ENCODE peak calls at places on chromosome 19, in nine cellular contexts. One of them, this sample, is unnamed.

GRCh38 chr19:14159059-14159458 is 22.7 kb upstream of the ASF1B start:
- DNase-seq in amygdala: no peak
- DNase-seq in GDM1: no peak
- DNase-seq in body of pancreas: no peak
- DNase-seq in Calu3: no peak
- DNase-seq in HT1080: no peak
- DNase-seq in neuronal stem cell: no peak
- DNase-seq in AG10803: no peak
- DNase-seq in stimulated activated CD4-positive, alpha-beta T cell treated with anti-CD3 and anti-CD28 coated beads, Interleukin-2, amount 100 ng/mL, for 4 hours: no peak
- DNase-seq in this sample: no peak

GRCh38 chr19:34259367-34259865 is 5.1 kb downstream of the GARRE1 start:
- DNase-seq in amygdala: no peak
- DNase-seq in GDM1: no peak
- DNase-seq in body of pancreas: no peak
- DNase-seq in Calu3: no peak
- DNase-seq in HT1080: no peak
- DNase-seq in neuronal stem cell: no peak
- DNase-seq in AG10803: no peak
- DNase-seq in stimulated activated CD4-positive, alpha-beta T cell treated with anti-CD3 and anti-CD28 coated beads, Interleukin-2, amount 100 ng/mL, for 4 hours: no peak
- DNase-seq in this sample: no peak

GRCh38 chr19:4444765-4445741 is 12.5 kb downstream of the UBXN6 start:
- DNase-seq in amygdala: no peak
- DNase-seq in GDM1: no peak
- DNase-seq in body of pancreas: no peak
- DNase-seq in Calu3: no peak
- DNase-seq in HT1080: no peak
- DNase-seq in neuronal stem cell: no peak
- DNase-seq in AG10803: no peak
- DNase-seq in stimulated activated CD4-positive, alpha-beta T cell treated with anti-CD3 and anti-CD28 coated beads, Interleukin-2, amount 100 ng/mL, for 4 hours: no peak
- DNase-seq in this sample: no peak

GRCh38 chr19:15448778-15449619 is 757 bp downstream of the WIZ start:
- DNase-seq in amygdala: no peak
- DNase-seq in GDM1: no peak
- DNase-seq in body of pancreas: peak; percentile 31
- DNase-seq in Calu3: no peak
- DNase-seq in HT1080: peak; percentile 17
- DNase-seq in neuronal stem cell: no peak
- DNase-seq in AG10803: no peak
- DNase-seq in stimulated activated CD4-positive, alpha-beta T cell treated with anti-CD3 and anti-CD28 coated beads, Interleukin-2, amount 100 ng/mL, for 4 hours: no peak
- DNase-seq in this sample: no peak

GRCh38 chr19:52336976-52337375 is 933 bp downstream of the ZNF610 start:
- DNase-seq in amygdala: no peak
- DNase-seq in GDM1: no peak
- DNase-seq in body of pancreas: no peak
- DNase-seq in Calu3: no peak
- DNase-seq in HT1080: no peak
- DNase-seq in neuronal stem cell: no peak
- DNase-seq in AG10803: no peak
- DNase-seq in stimulated activated CD4-positive, alpha-beta T cell treated with anti-CD3 and anti-CD28 coated beads, Interleukin-2, amount 100 ng/mL, for 4 hours: no peak
- DNase-seq in this sample: no peak

GRCh38 chr19:862529-863304 is 3.3 kb downstream of the CFD start:
- DNase-seq in amygdala: peak; percentile 14
- DNase-seq in GDM1: no peak
- DNase-seq in body of pancreas: peak; percentile 71
- DNase-seq in Calu3: peak; percentile 30
- DNase-seq in HT1080: no peak
- DNase-seq in neuronal stem cell: peak; percentile 57
- DNase-seq in AG10803: no peak
- DNase-seq in stimulated activated CD4-positive, alpha-beta T cell treated with anti-CD3 and anti-CD28 coated beads, Interleukin-2, amount 100 ng/mL, for 4 hours: peak; percentile 61
- DNase-seq in this sample: peak; percentile 70

GRCh38 chr19:17889609-17890214 is 18.0 kb downstream of the SLC5A5 start:
- DNase-seq in amygdala: no peak
- DNase-seq in GDM1: no peak
- DNase-seq in body of pancreas: peak; percentile 47
- DNase-seq in Calu3: peak; percentile 29
- DNase-seq in HT1080: peak; percentile 24
- DNase-seq in neuronal stem cell: peak; percentile 67
- DNase-seq in AG10803: peak; percentile 26
- DNase-seq in stimulated activated CD4-positive, alpha-beta T cell treated with anti-CD3 and anti-CD28 coated beads, Interleukin-2, amount 100 ng/mL, for 4 hours: no peak
- DNase-seq in this sample: no peak

GRCh38 chr19:53102701-53103140 is 501 bp downstream of the ZNF160 start:
- DNase-seq in amygdala: no peak
- DNase-seq in GDM1: peak; percentile 5
- DNase-seq in body of pancreas: peak; percentile 22
- DNase-seq in Calu3: peak; percentile 5
- DNase-seq in HT1080: peak; percentile 3
- DNase-seq in neuronal stem cell: no peak
- DNase-seq in AG10803: peak; percentile 53
- DNase-seq in stimulated activated CD4-positive, alpha-beta T cell treated with anti-CD3 and anti-CD28 coated beads, Interleukin-2, amount 100 ng/mL, for 4 hours: peak; percentile 22
- DNase-seq in this sample: peak; percentile 14

GRCh38 chr19:1076951-1077350 is 10.0 kb downstream of the ARHGAP45 start:
- DNase-seq in amygdala: peak; percentile 44
- DNase-seq in GDM1: peak; percentile 58
- DNase-seq in body of pancreas: peak; percentile 57
- DNase-seq in Calu3: no peak
- DNase-seq in HT1080: peak; percentile 53
- DNase-seq in neuronal stem cell: no peak
- DNase-seq in AG10803: no peak
- DNase-seq in stimulated activated CD4-positive, alpha-beta T cell treated with anti-CD3 and anti-CD28 coated beads, Interleukin-2, amount 100 ng/mL, for 4 hours: peak; percentile 91
- DNase-seq in this sample: peak; percentile 89

GRCh38 chr19:19110410-19111137 is 27.7 kb downstream of the TMEM161A start:
- DNase-seq in amygdala: peak; percentile 7
- DNase-seq in GDM1: no peak
- DNase-seq in body of pancreas: no peak
- DNase-seq in Calu3: no peak
- DNase-seq in HT1080: no peak
- DNase-seq in neuronal stem cell: no peak
- DNase-seq in AG10803: no peak
- DNase-seq in stimulated activated CD4-positive, alpha-beta T cell treated with anti-CD3 and anti-CD28 coated beads, Interleukin-2, amount 100 ng/mL, for 4 hours: no peak
- DNase-seq in this sample: no peak

GRCh38 chr19:45498411-45499195 is at the start of gene PPM1N:
- DNase-seq in amygdala: no peak
- DNase-seq in GDM1: no peak
- DNase-seq in body of pancreas: no peak
- DNase-seq in Calu3: peak; percentile 27
- DNase-seq in HT1080: no peak
- DNase-seq in neuronal stem cell: no peak
- DNase-seq in AG10803: peak; percentile 19
- DNase-seq in stimulated activated CD4-positive, alpha-beta T cell treated with anti-CD3 and anti-CD28 coated beads, Interleukin-2, amount 100 ng/mL, for 4 hours: peak; percentile 55
- DNase-seq in this sample: peak; percentile 62

GRCh38 chr19:10115392-10116084 is 4.0 kb downstream of the P2RY11 start:
- DNase-seq in amygdala: no peak
- DNase-seq in GDM1: no peak
- DNase-seq in body of pancreas: no peak
- DNase-seq in Calu3: no peak
- DNase-seq in HT1080: no peak
- DNase-seq in neuronal stem cell: no peak
- DNase-seq in AG10803: no peak
- DNase-seq in stimulated activated CD4-positive, alpha-beta T cell treated with anti-CD3 and anti-CD28 coated beads, Interleukin-2, amount 100 ng/mL, for 4 hours: no peak
- DNase-seq in this sample: no peak

GRCh38 chr19:35403116-35403760 is 32.4 kb downstream of the GPR42 start:
- DNase-seq in amygdala: no peak
- DNase-seq in GDM1: no peak
- DNase-seq in body of pancreas: no peak
- DNase-seq in Calu3: no peak
- DNase-seq in HT1080: no peak
- DNase-seq in neuronal stem cell: no peak
- DNase-seq in AG10803: no peak
- DNase-seq in stimulated activated CD4-positive, alpha-beta T cell treated with anti-CD3 and anti-CD28 coated beads, Interleukin-2, amount 100 ng/mL, for 4 hours: no peak
- DNase-seq in this sample: no peak

GRCh38 chr19:55082023-55082851 is 6.6 kb downstream of the EPS8L1 start:
- DNase-seq in amygdala: peak; percentile 40
- DNase-seq in GDM1: peak; percentile 94
- DNase-seq in body of pancreas: no peak
- DNase-seq in Calu3: no peak
- DNase-seq in HT1080: no peak
- DNase-seq in neuronal stem cell: no peak
- DNase-seq in AG10803: no peak
- DNase-seq in stimulated activated CD4-positive, alpha-beta T cell treated with anti-CD3 and anti-CD28 coated beads, Interleukin-2, amount 100 ng/mL, for 4 hours: peak; percentile 50
- DNase-seq in this sample: peak; percentile 35

GRCh38 chr19:54616840-54617560 is 13.3 kb upstream of the LILRB1 start:
- DNase-seq in amygdala: no peak
- DNase-seq in GDM1: no peak
- DNase-seq in body of pancreas: no peak
- DNase-seq in Calu3: no peak
- DNase-seq in HT1080: no peak
- DNase-seq in neuronal stem cell: no peak
- DNase-seq in AG10803: no peak
- DNase-seq in stimulated activated CD4-positive, alpha-beta T cell treated with anti-CD3 and anti-CD28 coated beads, Interleukin-2, amount 100 ng/mL, for 4 hours: no peak
- DNase-seq in this sample: no peak

GRCh38 chr19:49425178-49425577 is at the start of gene GFY:
- DNase-seq in amygdala: no peak
- DNase-seq in GDM1: no peak
- DNase-seq in body of pancreas: no peak
- DNase-seq in Calu3: no peak
- DNase-seq in HT1080: no peak
- DNase-seq in neuronal stem cell: no peak
- DNase-seq in AG10803: no peak
- DNase-seq in stimulated activated CD4-positive, alpha-beta T cell treated with anti-CD3 and anti-CD28 coated beads, Interleukin-2, amount 100 ng/mL, for 4 hours: no peak
- DNase-seq in this sample: no peak

GRCh38 chr19:19381007-19381926 is 24.2 kb upstream of the GATAD2A start:
- DNase-seq in amygdala: no peak
- DNase-seq in GDM1: no peak
- DNase-seq in body of pancreas: peak; percentile 65
- DNase-seq in Calu3: no peak
- DNase-seq in HT1080: no peak
- DNase-seq in neuronal stem cell: no peak
- DNase-seq in AG10803: no peak
- DNase-seq in stimulated activated CD4-positive, alpha-beta T cell treated with anti-CD3 and anti-CD28 coated beads, Interleukin-2, amount 100 ng/mL, for 4 hours: no peak
- DNase-seq in this sample: no peak

GRCh38 chr19:40717880-40718773 is 1.2 kb downstream of the ITPKC start:
- DNase-seq in amygdala: no peak
- DNase-seq in GDM1: no peak
- DNase-seq in body of pancreas: peak; percentile 43
- DNase-seq in Calu3: peak; percentile 42
- DNase-seq in HT1080: no peak
- DNase-seq in neuronal stem cell: no peak
- DNase-seq in AG10803: peak; percentile 18
- DNase-seq in stimulated activated CD4-positive, alpha-beta T cell treated with anti-CD3 and anti-CD28 coated beads, Interleukin-2, amount 100 ng/mL, for 4 hours: no peak
- DNase-seq in this sample: no peak

GRCh38 chr19:29813665-29814064 is 1.9 kb downstream of the CCNE1 start:
- DNase-seq in amygdala: no peak
- DNase-seq in GDM1: no peak
- DNase-seq in body of pancreas: no peak
- DNase-seq in Calu3: no peak
- DNase-seq in HT1080: no peak
- DNase-seq in neuronal stem cell: no peak
- DNase-seq in AG10803: no peak
- DNase-seq in stimulated activated CD4-positive, alpha-beta T cell treated with anti-CD3 and anti-CD28 coated beads, Interleukin-2, amount 100 ng/mL, for 4 hours: no peak
- DNase-seq in this sample: no peak

GRCh38 chr19:36009220-36009619 is 607 bp upstream of the SYNE4 start:
- DNase-seq in amygdala: peak; percentile 57
- DNase-seq in GDM1: no peak
- DNase-seq in body of pancreas: peak; percentile 78
- DNase-seq in Calu3: peak; percentile 75
- DNase-seq in HT1080: no peak
- DNase-seq in neuronal stem cell: peak; percentile 55
- DNase-seq in AG10803: peak; percentile 51
- DNase-seq in stimulated activated CD4-positive, alpha-beta T cell treated with anti-CD3 and anti-CD28 coated beads, Interleukin-2, amount 100 ng/mL, for 4 hours: no peak
- DNase-seq in this sample: peak; percentile 26

GRCh38 chr19:29674374-29675119 is 9.3 kb downstream of the PLEKHF1 start:
- DNase-seq in amygdala: no peak
- DNase-seq in GDM1: no peak
- DNase-seq in body of pancreas: no peak
- DNase-seq in Calu3: no peak
- DNase-seq in HT1080: no peak
- DNase-seq in neuronal stem cell: no peak
- DNase-seq in AG10803: no peak
- DNase-seq in stimulated activated CD4-positive, alpha-beta T cell treated with anti-CD3 and anti-CD28 coated beads, Interleukin-2, amount 100 ng/mL, for 4 hours: no peak
- DNase-seq in this sample: no peak

GRCh38 chr19:54191671-54192453 is 754 bp downstream of the TSEN34 start:
- DNase-seq in amygdala: no peak
- DNase-seq in GDM1: no peak
- DNase-seq in body of pancreas: no peak
- DNase-seq in Calu3: no peak
- DNase-seq in HT1080: no peak
- DNase-seq in neuronal stem cell: no peak
- DNase-seq in AG10803: no peak
- DNase-seq in stimulated activated CD4-positive, alpha-beta T cell treated with anti-CD3 and anti-CD28 coated beads, Interleukin-2, amount 100 ng/mL, for 4 hours: no peak
- DNase-seq in this sample: no peak

GRCh38 chr19:5578094-5578846 is 10.5 kb upstream of the TINCR start:
- DNase-seq in amygdala: peak; percentile 28
- DNase-seq in GDM1: no peak
- DNase-seq in body of pancreas: peak; percentile 75
- DNase-seq in Calu3: peak; percentile 70
- DNase-seq in HT1080: peak; percentile 12
- DNase-seq in neuronal stem cell: peak; percentile 72
- DNase-seq in AG10803: peak; percentile 57
- DNase-seq in stimulated activated CD4-positive, alpha-beta T cell treated with anti-CD3 and anti-CD28 coated beads, Interleukin-2, amount 100 ng/mL, for 4 hours: peak; percentile 48
- DNase-seq in this sample: peak; percentile 67

GRCh38 chr19:40561947-40562346 is 14.7 kb upstream of the SHKBP1 start:
- DNase-seq in amygdala: no peak
- DNase-seq in GDM1: peak; percentile 46
- DNase-seq in body of pancreas: no peak
- DNase-seq in Calu3: no peak
- DNase-seq in HT1080: no peak
- DNase-seq in neuronal stem cell: no peak
- DNase-seq in AG10803: no peak
- DNase-seq in stimulated activated CD4-positive, alpha-beta T cell treated with anti-CD3 and anti-CD28 coated beads, Interleukin-2, amount 100 ng/mL, for 4 hours: no peak
- DNase-seq in this sample: no peak

GRCh38 chr19:51181913-51182419 is 39.9 kb downstream of the SIGLEC7 start:
- DNase-seq in amygdala: no peak
- DNase-seq in GDM1: no peak
- DNase-seq in body of pancreas: no peak
- DNase-seq in Calu3: no peak
- DNase-seq in HT1080: peak; percentile 48
- DNase-seq in neuronal stem cell: no peak
- DNase-seq in AG10803: no peak
- DNase-seq in stimulated activated CD4-positive, alpha-beta T cell treated with anti-CD3 and anti-CD28 coated beads, Interleukin-2, amount 100 ng/mL, for 4 hours: no peak
- DNase-seq in this sample: no peak

GRCh38 chr19:12974301-12975220 is 5.2 kb downstream of the DAND5 start:
- DNase-seq in amygdala: no peak
- DNase-seq in GDM1: no peak
- DNase-seq in body of pancreas: no peak
- DNase-seq in Calu3: no peak
- DNase-seq in HT1080: no peak
- DNase-seq in neuronal stem cell: no peak
- DNase-seq in AG10803: no peak
- DNase-seq in stimulated activated CD4-positive, alpha-beta T cell treated with anti-CD3 and anti-CD28 coated beads, Interleukin-2, amount 100 ng/mL, for 4 hours: no peak
- DNase-seq in this sample: no peak

GRCh38 chr19:2391118-2391725 is 31.2 kb downstream of the TMPRSS9 start:
- DNase-seq in amygdala: peak; percentile 11
- DNase-seq in GDM1: peak; percentile 42
- DNase-seq in body of pancreas: peak; percentile 50
- DNase-seq in Calu3: peak; percentile 30
- DNase-seq in HT1080: peak; percentile 52
- DNase-seq in neuronal stem cell: peak; percentile 54
- DNase-seq in AG10803: peak; percentile 77
- DNase-seq in stimulated activated CD4-positive, alpha-beta T cell treated with anti-CD3 and anti-CD28 coated beads, Interleukin-2, amount 100 ng/mL, for 4 hours: peak; percentile 14
- DNase-seq in this sample: peak; percentile 25

GRCh38 chr19:10113592-10113963 is 2.1 kb downstream of the P2RY11 start:
- DNase-seq in amygdala: no peak
- DNase-seq in GDM1: no peak
- DNase-seq in body of pancreas: peak; percentile 42
- DNase-seq in Calu3: no peak
- DNase-seq in HT1080: no peak
- DNase-seq in neuronal stem cell: no peak
- DNase-seq in AG10803: no peak
- DNase-seq in stimulated activated CD4-positive, alpha-beta T cell treated with anti-CD3 and anti-CD28 coated beads, Interleukin-2, amount 100 ng/mL, for 4 hours: no peak
- DNase-seq in this sample: no peak

This sample was measured in activated T-cell treated with anti-CD3 and anti-CD28 coated beads, Interleukin-2, amount 50 U/mL, for 4 hours.